ENCODE peak calls at places on chromosome 18, in ten cellular contexts. X is astrocyte of the spinal cord, G is dorsolateral prefrontal cortex, F is IMR-90, W is choroid plexus epithelial cell, T is progenitor cell of endocrine pancreas, R is fibroblast of villous mesenchyme, C is nephron progenitor cell, H is endothelial cell, M is foreskin fibroblast. V is an unnamed sample.

GRCh38 chr18:56233595-56233994 is 404.8 kb downstream of the TXNL1 start:
- DNase-seq in W (peak), F (peak), G (no peak), M (peak), T (no peak), R (peak), X (peak), C (no peak), H (no peak), V (no peak)

GRCh38 chr18:41744664-41745063 is 210.4 kb upstream of the PIK3C3 start:
- DNase-seq in M (no peak), H (no peak), F (no peak), G (no peak), T (no peak), C (no peak), W (no peak), R (no peak), X (no peak), V (no peak)

GRCh38 chr18:46488472-46489213 is 168.4 kb downstream of the LOXHD1 start:
- DNase-seq in H (no peak), F (no peak), G (no peak), T (no peak), R (no peak), X (no peak), M (no peak), C (no peak), W (no peak), V (no peak)

GRCh38 chr18:49730951-49731391 is 82.4 kb downstream of the ACAA2 start:
- DNase-seq in R (no peak), C (no peak), M (no peak), G (no peak), F (no peak), X (no peak), T (no peak), H (no peak), W (no peak), V (no peak)

GRCh38 chr18:24982831-24983230 is 369.1 kb downstream of the ZNF521 start:
- DNase-seq in M (peak), F (peak), T (no peak), R (no peak), C (no peak), G (no peak), H (no peak), X (no peak), W (no peak), V (no peak)

GRCh38 chr18:34933880-34934689 is 107.1 kb upstream of the MAPRE2 start:
- DNase-seq in T (no peak), H (no peak), R (peak), C (no peak), G (no peak), M (no peak), W (peak), X (no peak), F (peak), V (no peak)

GRCh38 chr18:79609841-79610281 is 69.7 kb upstream of the CTDP1 start:
- DNase-seq in C (no peak), G (peak), H (no peak), X (no peak), F (no peak), W (no peak), T (no peak), R (no peak), M (no peak), V (no peak)

GRCh38 chr18:48833701-48834394 is 116.9 kb downstream of the SMAD7 start:
- DNase-seq in F (peak), H (no peak), M (no peak), G (peak), C (no peak), R (peak), X (peak), W (no peak), T (no peak), V (no peak)

GRCh38 chr18:35513181-35513932 is 15.6 kb upstream of the INO80C start:
- DNase-seq in F (peak), M (peak), X (peak), G (no peak), R (peak), H (no peak), W (peak), C (peak), T (no peak), V (no peak)

GRCh38 chr18:2143666-2144065 is 427.6 kb downstream of the METTL4 start:
- DNase-seq in M (no peak), T (no peak), W (peak), C (no peak), H (no peak), F (no peak), R (peak), G (no peak), X (peak), V (no peak)

GRCh38 chr18:31687016-31687415 is 2.6 kb upstream of the B4GALT6 start:
- DNase-seq in T (no peak), W (no peak), X (no peak), C (no peak), M (no peak), H (no peak), F (no peak), G (no peak), R (no peak), V (no peak)

GRCh38 chr18:35835838-35836237 is 136.6 kb upstream of the RMP24 start:
- DNase-seq in W (no peak), H (no peak), C (no peak), T (no peak), R (no peak), F (no peak), M (no peak), G (no peak), X (no peak), V (no peak)

GRCh38 chr18:57439617-57439975 is 4.4 kb downstream of the ONECUT2 start:
- DNase-seq in W (no peak), F (no peak), M (no peak), G (no peak), H (no peak), X (no peak), R (no peak), T (peak), C (peak), V (no peak)

GRCh38 chr18:12031836-12032235 is 50.5 kb downstream of the IMPA2 start:
- DNase-seq in G (no peak), T (no peak), C (no peak), M (peak), F (peak), R (peak), X (peak), W (peak), H (no peak), V (no peak)

GRCh38 chr18:56639094-56639361 is 636 bp upstream of the TXNL1 start:
- DNase-seq in F (no peak), C (no peak), R (no peak), G (no peak), H (no peak), T (no peak), W (no peak), X (no peak), M (no peak), V (no peak)

GRCh38 chr18:80196528-80197320 is 50.6 kb downstream of the PARD6G start:
- DNase-seq in R (peak), F (peak), H (no peak), M (no peak), C (no peak), G (no peak), T (no peak), X (peak), W (peak), V (no peak)

GRCh38 chr18:52570975-52571374 is 231.0 kb downstream of the DCC start:
- DNase-seq in X (peak), H (no peak), T (no peak), C (no peak), F (peak), M (peak), G (no peak), W (peak), R (no peak), V (no peak)

GRCh38 chr18:12271376-12272235 is 17.4 kb downstream of the CIDEA start:
- DNase-seq in G (peak), M (peak), W (peak), R (peak), F (peak), X (peak), C (peak), H (peak), T (peak), V (peak)

GRCh38 chr18:79343567-79344207 is 52.0 kb upstream of the NFATC1 start:
- DNase-seq in C (no peak), G (no peak), F (no peak), X (no peak), W (no peak), R (no peak), H (no peak), T (no peak), M (no peak), V (no peak)

GRCh38 chr18:36700955-36701354 is 127.8 kb downstream of the TPGS2 start:
- DNase-seq in X (no peak), M (no peak), C (no peak), F (no peak), H (no peak), R (no peak), G (no peak), W (no peak), T (no peak), V (no peak)

DNA sequence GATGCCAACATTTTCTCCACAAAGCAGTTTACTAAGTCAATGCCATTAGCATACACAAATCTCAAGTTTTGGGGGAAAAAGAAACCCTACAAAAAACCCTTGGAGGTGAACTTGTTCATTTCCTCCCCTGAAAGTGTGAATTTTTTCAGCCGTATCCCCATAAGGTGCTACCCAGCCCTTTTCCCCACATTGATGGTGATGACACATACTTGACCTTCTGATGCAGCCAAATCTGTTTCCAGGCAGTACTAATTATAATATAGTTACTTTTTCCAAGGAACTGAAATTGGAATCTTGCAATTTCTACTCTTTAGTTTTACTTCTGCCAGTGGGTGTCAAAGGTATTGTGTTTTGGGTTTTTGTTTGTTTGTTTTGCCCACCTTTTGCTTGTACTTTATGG is 474.5 kb downstream of the TGIF1 start:
- DNase-seq in H (no peak), C (no peak), F (no peak), R (no peak), T (no peak), X (no peak), W (no peak), M (no peak), G (no peak), V (no peak)
- TF ChIP-seq CTCF in H (no peak), C (no peak), F (no peak), R (no peak), T (no peak), X (no peak), W (no peak), M (no peak), G (no peak), V (no peak)

GRCh38 chr18:58789856-58790255 is 74.8 kb upstream of the ZNF532 start:
- DNase-seq in H (no peak), F (no peak), T (no peak), M (no peak), X (no peak), R (peak), C (peak), W (peak), G (no peak), V (no peak)

GRCh38 chr18:58788470-58788869 is 76.2 kb upstream of the ZNF532 start:
- DNase-seq in H (no peak), X (no peak), C (no peak), R (peak), W (no peak), M (no peak), F (no peak), T (no peak), G (no peak), V (no peak)

GRCh38 chr18:58785870-58786269 is 78.8 kb upstream of the ZNF532 start:
- DNase-seq in F (no peak), H (no peak), R (no peak), C (no peak), G (no peak), T (no peak), M (no peak), X (no peak), W (no peak), V (no peak)

GRCh38 chr18:58788971-58789797 is 75.5 kb upstream of the ZNF532 start:
- DNase-seq in T (no peak), H (peak), W (peak), M (peak), R (peak), X (peak), G (peak), F (peak), C (peak), V (no peak)

GRCh38 chr18:58787750-58788149 is 76.9 kb upstream of the ZNF532 start:
- DNase-seq in R (no peak), X (no peak), T (no peak), W (no peak), H (no peak), G (peak), C (no peak), M (no peak), F (no peak), V (no peak)
- TF ChIP-seq CTCF in R (no peak), X (no peak), T (no peak), W (no peak), H (no peak), G (peak), C (no peak), M (no peak), F (no peak), V (no peak)

GRCh38 chr18:74493689-74494088 is 2.5 kb upstream of the CNDP2 start:
- DNase-seq in T (no peak), G (peak), W (peak), R (peak), H (peak), F (peak), M (peak), X (peak), C (peak), V (no peak)
- TF ChIP-seq CTCF in T (peak), G (peak), W (peak), R (peak), H (no peak), F (peak), M (peak), X (peak), C (peak), V (peak)

GRCh38 chr18:23743733-23744333 is 54.6 kb downstream of the LAMA3 start:
- DNase-seq in X (no peak), M (no peak), T (no peak), R (no peak), G (no peak), C (no peak), W (no peak), F (no peak), H (no peak), V (no peak)
- TF ChIP-seq CTCF in X (no peak), M (no peak), T (no peak), R (no peak), G (no peak), C (no peak), W (no peak), F (no peak), H (no peak), V (no peak)

V was measured in D721Med.